ENCODE peak calls at places on chromosome 5, in four cellular contexts. A is IMR-90, I is Peyer's patch, W is uterus. Z is an unnamed sample.
A peak's percentile ranks its signal among the peaks of the same experiment; 100 is the strongest.

GRCh38 chr5:58860680-58861079 is 277.8 kb downstream of the RAB3C start:
- DNase-seq in A (no peak), I (no peak), W (no peak), Z (no peak)

GRCh38 chr5:160021818-160022446 is 13.0 kb downstream of the TTC1 start:
- DNase-seq in A (peak; percentile 78), I (peak; percentile 72), W (peak; percentile 42), Z (peak; percentile 71)

GRCh38 chr5:9765421-9765820 is 135.3 kb upstream of the TAS2R1 start:
- DNase-seq in A (peak; percentile 93), I (no peak), W (no peak), Z (no peak)

GRCh38 chr5:89241186-89241585 is 358.2 kb upstream of the MEF2C start:
- DNase-seq in A (peak; percentile 66), I (no peak), W (no peak), Z (no peak)

GRCh38 chr5:158744226-158744625 is 355.5 kb downstream of the EBF1 start:
- DNase-seq in A (no peak), I (no peak), W (no peak), Z (no peak)

GRCh38 chr5:157989296-157989695 is 130.4 kb upstream of the CLINT1 start:
- DNase-seq in A (no peak), I (no peak), W (no peak), Z (no peak)

GRCh38 chr5:96752341-96753016 is 55.3 kb downstream of the ERAP1 start:
- DNase-seq in A (peak; percentile 69), I (no peak), W (peak; percentile 46), Z (peak; percentile 62)

GRCh38 chr5:54738118-54738972 is 220.8 kb downstream of the SNX18 start:
- DNase-seq in A (peak; percentile 69), I (peak; percentile 70), W (peak; percentile 37), Z (peak; percentile 52)

GRCh38 chr5:136985785-136986475 is 513.2 kb downstream of the SPOCK1 start:
- DNase-seq in A (no peak), I (no peak), W (no peak), Z (no peak)

GRCh38 chr5:1106385-1107166 is 5.3 kb downstream of the SLC12A7 start:
- DNase-seq in A (no peak), I (no peak), W (no peak), Z (no peak)

GRCh38 chr5:38208782-38209378 is 49.5 kb upstream of the EGFLAM start:
- DNase-seq in A (peak; percentile 31), I (no peak), W (no peak), Z (peak; percentile 74)

GRCh38 chr5:107470007-107470582 is 200.6 kb downstream of the EFNA5 start:
- DNase-seq in A (peak; percentile 41), I (no peak), W (no peak), Z (peak; percentile 59)

GRCh38 chr5:166166071-166166470 is 2125.4 kb upstream of the WWC1 start:
- DNase-seq in A (no peak), I (no peak), W (no peak), Z (no peak)

GRCh38 chr5:165495829-165496380 is 1990.5 kb downstream of the MAT2B start:
- DNase-seq in A (peak; percentile 22), I (no peak), W (no peak), Z (no peak)

GRCh38 chr5:1747079-1747802 is 52.4 kb downstream of the MRPL36 start:
- DNase-seq in A (no peak), I (peak; percentile 15), W (peak; percentile 5), Z (no peak)

GRCh38 chr5:172417983-172418630 is 36.2 kb downstream of the SH3PXD2B start:
- DNase-seq in A (peak; percentile 95), I (peak; percentile 86), W (peak; percentile 99), Z (peak; percentile 97)

GRCh38 chr5:154977409-154977808 is 36.1 kb upstream of the KIF4B start:
- DNase-seq in A (peak; percentile 47), I (no peak), W (no peak), Z (peak; percentile 54)

GRCh38 chr5:162248107-162248713 is 180.6 kb downstream of the GABRG2 start:
- DNase-seq in A (no peak), I (no peak), W (no peak), Z (no peak)

GRCh38 chr5:72509401-72509800 is 2.2 kb upstream of the ZNF366 start:
- DNase-seq in A (no peak), I (no peak), W (no peak), Z (no peak)

GRCh38 chr5:96624631-96625030 is 37.5 kb upstream of the CAST start:
- DNase-seq in A (no peak), I (no peak), W (no peak), Z (no peak)

GRCh38 chr5:100900142-100900795 is 2.8 kb downstream of the ST8SIA4 start:
- DNase-seq in A (no peak), I (peak; percentile 79), W (peak; percentile 21), Z (peak; percentile 33)

GRCh38 chr5:66933066-66933465 is 263.5 kb downstream of the CD180 start:
- DNase-seq in A (peak; percentile 86), I (no peak), W (no peak), Z (peak; percentile 79)

GRCh38 chr5:53817183-53817582 is 256.7 kb downstream of the NDUFS4 start:
- DNase-seq in A (peak; percentile 10), I (no peak), W (no peak), Z (no peak)

GRCh38 chr5:107820339-107820880 is 149.7 kb upstream of the EFNA5 start:
- DNase-seq in A (peak; percentile 2), I (no peak), W (no peak), Z (no peak)

GRCh38 chr5:176530983-176531901 is 6.0 kb downstream of the RNF44 start:
- DNase-seq in A (peak; percentile 74), I (no peak), W (no peak), Z (no peak)

GRCh38 chr5:37071901-37072581 is 177.1 kb downstream of the CPLANE1 start:
- DNase-seq in A (peak; percentile 91), I (no peak), W (no peak), Z (peak; percentile 18)

DNA sequence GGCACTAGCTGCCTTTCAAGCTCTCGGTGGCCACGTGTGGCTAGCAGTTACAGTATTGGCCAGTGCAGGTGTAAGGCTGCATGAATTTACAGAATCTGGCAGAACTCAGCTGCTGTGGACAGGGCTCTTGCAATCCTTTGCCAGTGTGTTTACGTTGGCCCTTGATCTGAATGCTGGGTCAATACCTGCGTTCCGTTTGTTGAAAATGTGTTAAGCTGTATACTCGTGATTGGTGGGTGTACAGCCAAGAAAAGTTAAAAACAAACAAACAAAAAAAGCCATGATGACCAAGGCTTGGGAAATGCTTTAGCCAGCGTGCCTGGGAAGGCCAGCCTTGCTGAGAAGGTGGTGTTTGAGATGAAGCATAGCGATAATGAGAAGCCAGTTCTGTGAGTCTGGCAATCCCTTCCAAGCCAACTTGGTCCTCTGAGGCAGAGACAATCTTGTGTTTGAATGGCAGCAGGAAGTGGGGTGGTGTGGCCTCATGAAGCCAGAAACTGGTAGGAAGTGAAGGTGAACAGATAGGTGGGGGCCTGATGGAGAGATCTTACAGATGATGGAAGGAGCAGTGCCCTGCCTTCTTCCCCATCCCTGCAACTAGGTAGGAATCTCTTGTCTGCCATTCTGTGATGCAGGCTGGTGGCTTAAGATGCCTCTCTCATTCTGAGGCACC is 820 bp upstream of the CFAP90 start:
- DNase-seq in A (no peak), I (no peak), W (no peak), Z (no peak)
- H3K4me3 ChIP-seq in A (no peak overlapping the region), I (no peak overlapping the region), W (no peak overlapping the region), Z (no peak overlapping the region)

DNA sequence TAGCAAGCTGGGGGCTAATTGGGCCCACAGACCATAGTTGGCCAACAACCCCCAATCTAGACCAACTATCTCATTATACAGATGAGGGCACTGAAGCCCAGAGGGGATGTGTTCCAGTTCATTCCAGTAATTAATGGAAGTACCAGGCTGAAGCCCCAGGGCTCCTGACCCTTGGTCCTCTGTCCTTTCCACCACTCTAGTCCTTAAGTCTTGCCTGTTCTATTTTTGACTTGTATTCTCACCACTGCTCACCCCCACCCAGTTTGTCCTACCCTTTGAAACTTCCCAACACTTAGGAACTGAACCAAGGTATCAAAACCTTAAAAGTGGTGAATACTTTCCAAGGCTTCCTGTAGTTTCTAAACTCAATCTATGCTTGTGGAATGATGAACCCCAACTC is 407.4 kb downstream of the ENC1 start:
- DNase-seq in A (no peak), I (no peak), W (no peak), Z (no peak)
- TF ChIP-seq CTCF in A (no peak), I (no peak), W (no peak), Z (no peak)

GRCh38 chr5:78511116-78511906 is 137.3 kb downstream of the LHFPL2 start:
- DNase-seq in A (no peak), I (no peak), W (no peak), Z (no peak)
- H3K4me3 ChIP-seq in A (no peak overlapping the region), I (no peak overlapping the region), W (no peak overlapping the region), Z (no peak overlapping the region)

GRCh38 chr5:151758141-151758429 is 346 bp downstream of the ATOX1 start:
- DNase-seq in A (no peak), I (no peak), W (no peak), Z (no peak)

GRCh38 chr5:151755383-151755782 is 3.0 kb downstream of the ATOX1 start:
- DNase-seq in A (no peak), I (no peak), W (no peak), Z (no peak)

GRCh38 chr5:151757233-151758140 is 944 bp downstream of the ATOX1 start:
- DNase-seq in A (no peak), I (no peak), W (no peak), Z (peak; percentile 64)

GRCh38 chr5:151758430-151759241 is at the start of gene ATOX1:
- DNase-seq in A (peak; percentile 87), I (peak; percentile 96), W (peak; percentile 89), Z (peak; percentile 92)
- TF ChIP-seq CTCF in A (no peak), I (peak; percentile 52), W (peak; percentile 55), Z (no peak)

DNA sequence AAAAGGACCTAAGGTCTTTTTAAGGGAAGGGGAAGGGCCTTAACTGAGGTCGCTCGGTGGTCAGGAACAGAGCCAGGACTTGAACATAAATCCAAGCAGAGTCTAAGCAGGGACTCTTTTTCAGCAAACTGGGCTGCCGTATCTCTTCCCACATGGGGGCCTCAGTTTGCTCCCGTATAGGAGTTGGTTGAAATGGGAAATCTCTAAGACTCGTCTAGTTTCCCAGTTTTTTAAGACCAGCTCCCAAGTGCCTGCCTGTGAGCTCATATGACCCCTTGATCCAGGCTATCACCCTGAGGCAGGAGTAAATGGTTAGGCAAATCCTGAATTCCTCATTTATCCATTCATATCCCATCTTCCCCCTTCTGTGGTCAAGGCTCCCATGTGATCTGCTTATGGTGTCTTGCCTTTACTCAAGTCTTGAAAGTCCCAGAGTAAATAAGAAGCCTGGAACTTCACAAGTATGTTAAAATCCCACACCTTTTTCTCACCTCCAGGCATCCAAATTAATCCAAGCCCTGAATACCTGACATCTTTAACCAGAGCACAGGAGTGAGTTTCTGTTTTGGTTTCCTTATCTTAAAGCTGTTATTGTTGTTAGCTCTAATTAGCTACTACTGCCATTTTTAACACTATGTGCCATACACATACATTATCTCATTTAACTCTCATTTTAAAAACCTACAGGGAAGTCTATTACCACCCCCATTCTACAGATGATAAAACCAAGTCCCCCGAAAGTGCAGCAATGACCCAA is 3.0 kb downstream of the ARSI start:
- DNase-seq in A (no peak), I (no peak), W (peak; percentile 53), Z (peak; percentile 40)
- H3K4me3 ChIP-seq in A (no peak overlapping the region), I (no peak overlapping the region), W (no peak overlapping the region), Z (no peak overlapping the region)

DNA sequence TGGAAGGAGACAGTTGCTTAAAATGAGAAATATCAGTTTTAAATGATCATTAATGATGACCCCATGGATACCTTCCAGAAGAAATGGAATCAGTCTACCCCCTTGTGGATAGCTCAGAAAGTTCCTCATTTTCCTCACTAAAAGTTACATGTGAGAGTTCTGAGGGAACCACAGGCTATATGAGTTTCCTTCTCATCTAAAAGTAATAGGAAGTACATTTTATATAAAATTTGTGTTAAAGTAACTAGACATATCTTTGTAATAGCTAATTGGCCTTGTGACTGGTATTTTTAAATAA is 104.9 kb upstream of the SLC25A48 start:
- DNase-seq in A (no peak), I (no peak), W (no peak), Z (peak; percentile 54)
- TF ChIP-seq CTCF in A (peak; percentile 5), I (peak; percentile 39), W (no peak), Z (peak; percentile 59)

Z was measured in epithelial cell of esophagus.